ENCODE peak calls at places on chromosomes 7 and 10, in four cellular contexts. Z is HepG2, F is GM12878, J is K562. Y is an unnamed sample.

GRCh38 chr10:69936091-69936490 is 116.6 kb upstream of the MACROH2A2 start:
- DNase-seq in Z (no peak), F (no peak), J (peak; percentile 30), Y (no peak)

GRCh38 chr10:124754227-124754626 is 10.0 kb upstream of the FAM53B start:
- DNase-seq in Z (no peak), F (no peak), J (no peak), Y (no peak)

GRCh38 chr7:141676618-141677017 is 25.3 kb downstream of the DENND11 start:
- DNase-seq in Z (no peak), F (no peak), J (no peak), Y (no peak)

GRCh38 chr10:25629333-25629732 is 304.7 kb upstream of the MYO3A start:
- DNase-seq in Z (no peak), F (no peak), J (no peak), Y (no peak)

GRCh38 chr7:157153260-157153659 is 14.5 kb downstream of the UBE3C start:
- DNase-seq in Z (no peak), F (no peak), J (no peak), Y (no peak)

GRCh38 chr10:97904026-97904410 is 54.4 kb downstream of the GOLGA7B start:
- DNase-seq in Z (no peak), F (no peak), J (no peak), Y (no peak)

GRCh38 chr7:123184271-123184670 is 15.5 kb downstream of the SLC13A1 start:
- DNase-seq in Z (no peak), F (no peak), J (no peak), Y (no peak)

GRCh38 chr7:158126661-158127060 is 461.0 kb downstream of the PTPRN2 start:
- DNase-seq in Z (no peak), F (no peak), J (no peak), Y (no peak)

GRCh38 chr10:13942030-13942429 is 355.3 kb downstream of the PRPF18 start:
- DNase-seq in Z (no peak), F (peak; percentile 82), J (no peak), Y (no peak)

GRCh38 chr10:70441161-70441876 is at the start of gene NODAL:
- DNase-seq in Z (no peak), F (no peak), J (no peak), Y (no peak)

GRCh38 chr7:36305648-36306047 is 84.0 kb upstream of the ANLN start:
- DNase-seq in Z (no peak), F (no peak), J (no peak), Y (no peak)

GRCh38 chr10:122331615-122332446 is 42.7 kb upstream of the PLEKHA1 start:
- DNase-seq in Z (peak; percentile 93), F (no peak), J (no peak), Y (no peak)

GRCh38 chr7:134669388-134669787 is 22.7 kb downstream of the BPGM start:
- DNase-seq in Z (no peak), F (no peak), J (no peak), Y (no peak)

GRCh38 chr7:108093903-108094302 is 36.3 kb downstream of the LAMB4 start:
- DNase-seq in Z (no peak), F (no peak), J (no peak), Y (no peak)

GRCh38 chr10:108757946-108758345 is 1165.4 kb downstream of the XPNPEP1 start:
- DNase-seq in Z (no peak), F (no peak), J (no peak), Y (no peak)

GRCh38 chr7:82255706-82256105 is 187.9 kb downstream of the CACNA2D1 start:
- DNase-seq in Z (no peak), F (no peak), J (no peak), Y (no peak)

GRCh38 chr10:30861217-30861616 is 170.4 kb downstream of the ZNF438 start:
- DNase-seq in Z (no peak), F (no peak), J (no peak), Y (no peak)

GRCh38 chr7:153939177-153939576 is 113.0 kb upstream of the DPP6 start:
- DNase-seq in Z (no peak), F (no peak), J (no peak), Y (no peak)

GRCh38 chr7:75699993-75700392 is 38.7 kb downstream of the HIP1 start:
- DNase-seq in Z (no peak), F (no peak), J (no peak), Y (no peak)

GRCh38 chr7:104089622-104090021 is 100.2 kb upstream of the RELN start:
- DNase-seq in Z (no peak), F (no peak), J (no peak), Y (no peak)

GRCh38 chr7:7829667-7830066 is 111.3 kb upstream of the RPA3 start:
- DNase-seq in Z (no peak), F (no peak), J (peak; percentile 6), Y (no peak)

GRCh38 chr7:7834761-7835160 is 116.4 kb upstream of the RPA3 start:
- DNase-seq in Z (no peak), F (no peak), J (no peak), Y (no peak)

GRCh38 chr7:7832518-7832917 is 114.1 kb upstream of the RPA3 start:
- DNase-seq in Z (peak; percentile 7), F (no peak), J (no peak), Y (no peak)

GRCh38 chr7:7830122-7830878 is 111.9 kb upstream of the RPA3 start:
- DNase-seq in Z (peak; percentile 33), F (no peak), J (no peak), Y (no peak)
- TF ChIP-seq CBX5 in Z (no peak), F (no peak), J (no peak), Y (no peak)

DNA sequence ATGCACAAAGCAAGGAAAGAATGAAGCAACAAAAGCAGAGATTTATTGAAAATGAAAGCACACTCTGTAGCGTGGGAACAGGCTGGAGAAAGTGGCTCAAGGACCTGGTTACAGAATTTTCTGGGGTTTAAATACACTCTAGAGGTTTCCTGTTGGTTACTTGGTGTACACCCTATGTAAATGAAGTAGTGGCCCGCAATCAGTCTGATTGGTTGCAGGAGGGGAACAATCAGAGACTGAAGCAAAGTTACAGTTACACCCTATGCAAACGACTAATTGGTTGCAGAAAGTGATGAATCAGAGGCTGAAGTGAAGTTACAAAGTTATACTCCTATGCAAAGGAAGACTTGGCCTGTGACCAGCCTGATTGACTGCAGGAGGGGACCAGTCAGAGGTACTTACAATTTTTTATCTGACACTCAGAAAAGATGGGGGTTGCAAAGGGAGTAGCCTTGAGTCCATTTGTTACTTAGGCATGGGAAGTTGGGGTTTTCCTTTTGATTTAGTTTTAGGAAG is 3.6 kb upstream of the MTPN start:
- DNase-seq in Z (no peak), F (peak; percentile 95), J (peak; percentile 67), Y (no peak)
- H3K4me3 ChIP-seq in Z (no peak overlapping the region), F (peak overlapping the region; percentile 66), J (no peak overlapping the region), Y (no peak overlapping the region)

GRCh38 chr7:84258628-84259027 is 64.0 kb upstream of the SEMA3A start:
- DNase-seq in Z (no peak), F (no peak), J (no peak), Y (no peak)

GRCh38 chr7:84251183-84251845 is 56.7 kb upstream of the SEMA3A start:
- DNase-seq in Z (no peak), F (no peak), J (no peak), Y (no peak)

GRCh38 chr7:84261509-84261908 is 66.9 kb upstream of the SEMA3A start:
- DNase-seq in Z (no peak), F (no peak), J (no peak), Y (no peak)

GRCh38 chr7:84256481-84256880 is 61.9 kb upstream of the SEMA3A start:
- DNase-seq in Z (no peak), F (no peak), J (no peak), Y (no peak)
- TF ChIP-seq CBX5 in Z (no peak), F (no peak), J (no peak), Y (no peak)

DNA sequence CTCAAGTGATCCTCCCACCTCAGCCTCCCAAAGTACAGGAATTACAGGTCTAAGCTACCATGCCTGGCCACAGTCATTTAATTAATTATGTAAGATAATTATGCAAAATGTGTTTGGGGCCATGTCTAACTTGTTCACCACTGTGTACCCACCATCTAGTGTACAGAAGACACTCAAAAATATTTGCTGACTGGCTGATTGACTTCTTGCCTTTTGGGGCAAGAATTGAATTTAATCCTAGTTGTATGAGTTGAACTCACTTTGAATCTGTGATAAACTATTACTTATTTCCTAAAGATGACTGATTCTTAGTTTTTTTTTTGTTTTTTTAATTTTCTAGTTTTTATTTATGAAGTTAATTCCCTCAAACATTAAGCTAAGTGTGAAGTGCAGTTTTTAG is 15.8 kb upstream of the ZC3HAV1L start:
- DNase-seq in Z (no peak), F (no peak), J (no peak), Y (no peak)
- H3K4me3 ChIP-seq in Z (no peak overlapping the region), F (no peak overlapping the region), J (no peak overlapping the region), Y (no peak overlapping the region)

GRCh38 chr7:95788288-95788687 is 15.9 kb downstream of the DYNC1I1 start:
- DNase-seq in Z (no peak), F (no peak), J (no peak), Y (no peak)
- TF ChIP-seq CBX5 in Z (no peak), F (no peak), J (no peak), Y (no peak)

DNA sequence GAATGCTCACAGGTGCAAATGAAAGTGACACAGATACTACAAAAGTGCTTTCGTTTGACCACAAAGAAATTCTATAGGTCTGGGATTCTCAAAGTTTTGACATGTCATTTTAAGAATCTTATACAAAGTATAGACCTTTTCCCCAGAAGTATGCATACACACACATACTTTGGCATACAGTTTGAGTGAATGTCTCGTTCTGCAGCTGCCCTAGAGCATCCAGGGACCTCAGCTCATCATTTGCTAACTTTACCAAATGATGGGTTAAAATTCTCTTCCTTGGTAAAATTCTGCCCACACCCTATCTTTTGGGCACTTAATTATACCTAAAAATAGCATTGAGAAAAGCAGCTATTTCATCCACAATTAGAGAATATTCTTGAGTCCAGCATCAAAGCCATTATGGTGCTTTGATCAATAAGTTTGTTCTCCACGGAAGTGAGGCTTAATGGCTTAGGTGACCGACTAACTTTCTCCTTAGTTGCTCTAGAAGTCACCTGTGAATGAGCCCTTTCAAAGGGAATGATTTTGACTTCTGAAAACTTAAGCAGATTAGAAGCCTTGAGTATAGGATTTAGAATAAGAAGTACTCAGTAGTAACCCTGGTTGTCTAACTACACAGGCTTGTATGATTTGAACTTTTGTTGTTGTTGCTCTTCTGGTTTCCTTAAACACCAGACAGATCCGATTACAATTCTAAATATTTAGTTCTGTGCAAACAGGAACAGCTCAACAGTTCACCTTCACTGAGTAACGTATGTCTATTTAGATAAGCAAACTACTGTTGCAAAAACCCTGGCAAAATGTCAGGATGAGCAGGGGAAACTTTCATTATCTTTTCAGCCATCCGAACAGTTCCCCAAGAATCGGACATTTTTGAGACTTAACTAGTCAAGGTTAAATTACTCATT is 70.6 kb downstream of the CNNM2 start:
- DNase-seq in Z (peak; percentile 97), F (no peak), J (peak; percentile 94), Y (no peak)
- H3K4me3 ChIP-seq in Z (peak overlapping the region; percentile 2), F (no peak overlapping the region), J (no peak overlapping the region), Y (no peak overlapping the region)

DNA sequence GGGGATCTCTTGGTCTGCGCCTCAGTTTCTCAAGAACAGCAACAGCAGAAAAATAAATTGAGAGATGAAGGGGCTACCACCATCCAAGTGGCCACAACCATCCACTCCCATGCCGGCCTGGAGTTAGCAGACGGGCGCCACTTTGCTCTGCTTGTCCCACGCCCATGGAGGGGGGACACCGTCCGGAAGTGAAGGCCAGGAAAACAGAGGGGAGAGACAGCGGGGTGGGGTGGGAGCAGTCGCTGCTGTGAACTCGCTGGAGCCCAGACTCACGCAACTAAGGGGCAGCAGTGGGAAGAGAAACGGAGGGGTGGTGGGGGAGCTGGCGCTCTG is 135.4 kb downstream of the KIF20B start:
- DNase-seq in Z (no peak), F (no peak), J (no peak), Y (no peak)
- TF ChIP-seq CBX5 in Z (no peak), F (no peak), J (no peak), Y (no peak)

GRCh38 chr10:3764626-3765375 is 20.2 kb downstream of the KLF6 start:
- DNase-seq in Z (no peak), F (no peak), J (peak; percentile 71), Y (no peak)
- H3K4me3 ChIP-seq in Z (peak overlapping the region; percentile 22), F (no peak overlapping the region), J (no peak overlapping the region), Y (no peak overlapping the region)

GRCh38 chr10:130169136-130169888 is 33.1 kb downstream of the GLRX3 start:
- DNase-seq in Z (no peak), F (no peak), J (no peak), Y (no peak)
- TF ChIP-seq CBX5 in Z (no peak), F (no peak), J (no peak), Y (no peak)

Y was measured in H1.